ENCODE peak calls at places on chromosomes 5 and 9, in eight cellular contexts. One of them, this sample, is unnamed.

GRCh38 chr9:28810375-28811075 is 1237.2 kb upstream of the C9orf72 start:
- DNase-seq in GM12878: no peak
- DNase-seq in PC-3: peak
- DNase-seq in brain microvascular endothelial cell: no peak
- DNase-seq in GM18507: no peak
- DNase-seq in AG09319: no peak
- DNase-seq in CD8-positive, alpha-beta memory T cell: no peak
- DNase-seq in tibial artery: no peak
- DNase-seq in this sample: no peak

GRCh38 chr5:145925803-145926202 is 10.6 kb upstream of the SH3RF2 start:
- DNase-seq in GM12878: no peak
- DNase-seq in PC-3: no peak
- DNase-seq in brain microvascular endothelial cell: no peak
- DNase-seq in GM18507: no peak
- DNase-seq in AG09319: no peak
- DNase-seq in CD8-positive, alpha-beta memory T cell: no peak
- DNase-seq in tibial artery: no peak
- DNase-seq in this sample: no peak

GRCh38 chr9:14310247-14310646 is 3.7 kb downstream of the NFIB start:
- DNase-seq in GM12878: no peak
- DNase-seq in PC-3: no peak
- DNase-seq in brain microvascular endothelial cell: no peak
- DNase-seq in GM18507: no peak
- DNase-seq in AG09319: no peak
- DNase-seq in CD8-positive, alpha-beta memory T cell: no peak
- DNase-seq in tibial artery: no peak
- DNase-seq in this sample: no peak

GRCh38 chr9:112170235-112170634 is 4.9 kb downstream of the SUSD1 start:
- DNase-seq in GM12878: no peak
- DNase-seq in PC-3: peak
- DNase-seq in brain microvascular endothelial cell: no peak
- DNase-seq in GM18507: no peak
- DNase-seq in AG09319: no peak
- DNase-seq in CD8-positive, alpha-beta memory T cell: no peak
- DNase-seq in tibial artery: no peak
- DNase-seq in this sample: no peak

GRCh38 chr9:115250646-115251045 is 132.7 kb upstream of the TNC start:
- DNase-seq in GM12878: no peak
- DNase-seq in PC-3: peak
- DNase-seq in brain microvascular endothelial cell: peak
- DNase-seq in GM18507: no peak
- DNase-seq in AG09319: peak
- DNase-seq in CD8-positive, alpha-beta memory T cell: no peak
- DNase-seq in tibial artery: no peak
- DNase-seq in this sample: peak

GRCh38 chr5:177300236-177300880 is 3.2 kb downstream of the RAB24 start:
- DNase-seq in GM12878: peak
- DNase-seq in PC-3: peak
- DNase-seq in brain microvascular endothelial cell: peak
- DNase-seq in GM18507: no peak
- DNase-seq in AG09319: no peak
- DNase-seq in CD8-positive, alpha-beta memory T cell: peak
- DNase-seq in tibial artery: peak
- DNase-seq in this sample: peak

GRCh38 chr5:180090098-180090768 is 18.7 kb upstream of the RNF130 start:
- DNase-seq in GM12878: no peak
- DNase-seq in PC-3: peak
- DNase-seq in brain microvascular endothelial cell: peak
- DNase-seq in GM18507: peak
- DNase-seq in AG09319: no peak
- DNase-seq in CD8-positive, alpha-beta memory T cell: peak
- DNase-seq in tibial artery: peak
- DNase-seq in this sample: peak

GRCh38 chr5:64612349-64612961 is 77.8 kb upstream of the SHISAL2B start:
- DNase-seq in GM12878: no peak
- DNase-seq in PC-3: peak
- DNase-seq in brain microvascular endothelial cell: peak
- DNase-seq in GM18507: no peak
- DNase-seq in AG09319: no peak
- DNase-seq in CD8-positive, alpha-beta memory T cell: peak
- DNase-seq in tibial artery: no peak
- DNase-seq in this sample: peak

GRCh38 chr5:155303134-155303533 is 289.6 kb downstream of the KIF4B start:
- DNase-seq in GM12878: no peak
- DNase-seq in PC-3: no peak
- DNase-seq in brain microvascular endothelial cell: no peak
- DNase-seq in GM18507: no peak
- DNase-seq in AG09319: no peak
- DNase-seq in CD8-positive, alpha-beta memory T cell: no peak
- DNase-seq in tibial artery: no peak
- DNase-seq in this sample: no peak

GRCh38 chr9:38318755-38319495 is 73.6 kb upstream of the ALDH1B1 start:
- DNase-seq in GM12878: peak
- DNase-seq in PC-3: no peak
- DNase-seq in brain microvascular endothelial cell: peak
- DNase-seq in GM18507: no peak
- DNase-seq in AG09319: no peak
- DNase-seq in CD8-positive, alpha-beta memory T cell: no peak
- DNase-seq in tibial artery: no peak
- DNase-seq in this sample: no peak

GRCh38 chr5:146026307-146027010 is 78.9 kb downstream of the PLAC8L1 start:
- DNase-seq in GM12878: no peak
- DNase-seq in PC-3: no peak
- DNase-seq in brain microvascular endothelial cell: no peak
- DNase-seq in GM18507: no peak
- DNase-seq in AG09319: no peak
- DNase-seq in CD8-positive, alpha-beta memory T cell: no peak
- DNase-seq in tibial artery: no peak
- DNase-seq in this sample: no peak

GRCh38 chr9:137173795-137174664 is 2.2 kb upstream of the TMEM210 start:
- DNase-seq in GM12878: no peak
- DNase-seq in PC-3: no peak
- DNase-seq in brain microvascular endothelial cell: no peak
- DNase-seq in GM18507: no peak
- DNase-seq in AG09319: no peak
- DNase-seq in CD8-positive, alpha-beta memory T cell: no peak
- DNase-seq in tibial artery: no peak
- DNase-seq in this sample: no peak

GRCh38 chr9:123176230-123176629 is 92.2 kb downstream of the STRBP start:
- DNase-seq in GM12878: peak
- DNase-seq in PC-3: peak
- DNase-seq in brain microvascular endothelial cell: no peak
- DNase-seq in GM18507: no peak
- DNase-seq in AG09319: no peak
- DNase-seq in CD8-positive, alpha-beta memory T cell: no peak
- DNase-seq in tibial artery: no peak
- DNase-seq in this sample: no peak